ENCODE peak calls at places on chromosome 3, in seven cellular contexts. One of them, this sample, is unnamed.

GRCh38 chr3:10753964-10754363 is 62.1 kb upstream of the SLC6A11 start:
- DNase-seq in choroid plexus epithelial cell: peak; percentile 52
- DNase-seq in kidney epithelial cell: no peak
- DNase-seq in GM20000: peak; percentile 63
- DNase-seq in OCI-LY7: peak; percentile 38
- DNase-seq in foreskin fibroblast: peak; percentile 58
- DNase-seq in suprapubic skin: no peak
- DNase-seq in this sample: peak; percentile 78

GRCh38 chr3:135887220-135887619 is 78.3 kb upstream of the PPP2R3A start:
- DNase-seq in OCI-LY7: no peak
- DNase-seq in choroid plexus epithelial cell: no peak
- DNase-seq in GM20000: no peak
- DNase-seq in foreskin fibroblast: peak; percentile 84
- DNase-seq in suprapubic skin: no peak
- DNase-seq in kidney epithelial cell: peak; percentile 84
- DNase-seq in this sample: no peak

GRCh38 chr3:110579841-110580550 is 491.6 kb upstream of the NECTIN3 start:
- DNase-seq in OCI-LY7: no peak
- DNase-seq in GM20000: no peak
- DNase-seq in kidney epithelial cell: no peak
- DNase-seq in choroid plexus epithelial cell: peak; percentile 76
- DNase-seq in foreskin fibroblast: peak; percentile 85
- DNase-seq in suprapubic skin: no peak
- DNase-seq in this sample: no peak

GRCh38 chr3:42569743-42570142 is 12.0 kb downstream of the SEC22C start:
- DNase-seq in choroid plexus epithelial cell: no peak
- DNase-seq in kidney epithelial cell: no peak
- DNase-seq in foreskin fibroblast: no peak
- DNase-seq in GM20000: no peak
- DNase-seq in suprapubic skin: no peak
- DNase-seq in OCI-LY7: no peak
- DNase-seq in this sample: no peak

GRCh38 chr3:12308517-12308916 is 19.6 kb downstream of the PPARG start:
- DNase-seq in choroid plexus epithelial cell: peak; percentile 95
- DNase-seq in suprapubic skin: no peak
- DNase-seq in kidney epithelial cell: peak; percentile 83
- DNase-seq in foreskin fibroblast: peak; percentile 87
- DNase-seq in OCI-LY7: no peak
- DNase-seq in GM20000: no peak
- DNase-seq in this sample: no peak

GRCh38 chr3:106691476-106691875 is 685.8 kb upstream of the CCDC54 start:
- DNase-seq in OCI-LY7: no peak
- DNase-seq in choroid plexus epithelial cell: no peak
- DNase-seq in GM20000: no peak
- DNase-seq in suprapubic skin: no peak
- DNase-seq in kidney epithelial cell: no peak
- DNase-seq in foreskin fibroblast: no peak
- DNase-seq in this sample: no peak

GRCh38 chr3:9736831-9737230 is 5.3 kb downstream of the BRPF1 start:
- DNase-seq in kidney epithelial cell: no peak
- DNase-seq in OCI-LY7: no peak
- DNase-seq in foreskin fibroblast: peak; percentile 10
- DNase-seq in suprapubic skin: no peak
- DNase-seq in choroid plexus epithelial cell: no peak
- DNase-seq in GM20000: no peak
- DNase-seq in this sample: no peak

GRCh38 chr3:53230041-53230621 is 25.7 kb downstream of the TKT start:
- DNase-seq in choroid plexus epithelial cell: no peak
- DNase-seq in kidney epithelial cell: no peak
- DNase-seq in GM20000: no peak
- DNase-seq in suprapubic skin: no peak
- DNase-seq in foreskin fibroblast: no peak
- DNase-seq in OCI-LY7: peak; percentile 38
- DNase-seq in this sample: no peak

GRCh38 chr3:40597441-40597840 is 72.7 kb downstream of the ZNF621 start:
- DNase-seq in choroid plexus epithelial cell: peak; percentile 30
- DNase-seq in foreskin fibroblast: no peak
- DNase-seq in suprapubic skin: no peak
- DNase-seq in kidney epithelial cell: peak; percentile 21
- DNase-seq in GM20000: no peak
- DNase-seq in OCI-LY7: no peak
- DNase-seq in this sample: no peak

GRCh38 chr3:156317457-156317856 is 197.1 kb downstream of the KCNAB1 start:
- DNase-seq in foreskin fibroblast: peak; percentile 72
- DNase-seq in OCI-LY7: no peak
- DNase-seq in kidney epithelial cell: peak; percentile 51
- DNase-seq in GM20000: no peak
- DNase-seq in suprapubic skin: no peak
- DNase-seq in choroid plexus epithelial cell: peak; percentile 43
- DNase-seq in this sample: no peak

GRCh38 chr3:28682126-28682525 is 333.5 kb upstream of the AZI2 start:
- DNase-seq in foreskin fibroblast: no peak
- DNase-seq in kidney epithelial cell: no peak
- DNase-seq in suprapubic skin: no peak
- DNase-seq in choroid plexus epithelial cell: no peak
- DNase-seq in OCI-LY7: no peak
- DNase-seq in GM20000: no peak
- DNase-seq in this sample: no peak

GRCh38 chr3:135412475-135412874 is 553.1 kb upstream of the PPP2R3A start:
- DNase-seq in foreskin fibroblast: no peak
- DNase-seq in kidney epithelial cell: no peak
- DNase-seq in suprapubic skin: no peak
- DNase-seq in OCI-LY7: no peak
- DNase-seq in choroid plexus epithelial cell: no peak
- DNase-seq in GM20000: no peak
- DNase-seq in this sample: no peak

GRCh38 chr3:95759614-95760301 is 1054.6 kb upstream of the EPHA6 start:
- DNase-seq in foreskin fibroblast: no peak
- DNase-seq in choroid plexus epithelial cell: no peak
- DNase-seq in kidney epithelial cell: no peak
- DNase-seq in GM20000: no peak
- DNase-seq in OCI-LY7: no peak
- DNase-seq in suprapubic skin: no peak
- DNase-seq in this sample: no peak

GRCh38 chr3:180467177-180467576 is 134.8 kb upstream of the TTC14 start:
- DNase-seq in suprapubic skin: no peak
- DNase-seq in kidney epithelial cell: no peak
- DNase-seq in choroid plexus epithelial cell: no peak
- DNase-seq in OCI-LY7: no peak
- DNase-seq in foreskin fibroblast: no peak
- DNase-seq in GM20000: no peak
- DNase-seq in this sample: no peak

GRCh38 chr3:171420667-171421066 is 39.5 kb downstream of the TNIK start:
- DNase-seq in OCI-LY7: no peak
- DNase-seq in foreskin fibroblast: no peak
- DNase-seq in suprapubic skin: no peak
- DNase-seq in choroid plexus epithelial cell: peak; percentile 51
- DNase-seq in kidney epithelial cell: no peak
- DNase-seq in GM20000: no peak
- DNase-seq in this sample: no peak

GRCh38 chr3:178826437-178827010 is 245.1 kb downstream of the ZMAT3 start:
- DNase-seq in suprapubic skin: no peak
- DNase-seq in kidney epithelial cell: no peak
- DNase-seq in GM20000: peak; percentile 4
- DNase-seq in OCI-LY7: no peak
- DNase-seq in foreskin fibroblast: no peak
- DNase-seq in choroid plexus epithelial cell: no peak
- DNase-seq in this sample: no peak

GRCh38 chr3:123743121-123743520 is 141.0 kb downstream of the MYLK start:
- DNase-seq in kidney epithelial cell: no peak
- DNase-seq in choroid plexus epithelial cell: no peak
- DNase-seq in OCI-LY7: no peak
- DNase-seq in suprapubic skin: no peak
- DNase-seq in foreskin fibroblast: no peak
- DNase-seq in GM20000: no peak
- DNase-seq in this sample: no peak

GRCh38 chr3:14425574-14426304 is 23.3 kb downstream of the SLC6A6 start:
- DNase-seq in kidney epithelial cell: no peak
- DNase-seq in foreskin fibroblast: no peak
- DNase-seq in suprapubic skin: no peak
- DNase-seq in GM20000: no peak
- DNase-seq in OCI-LY7: peak; percentile 55
- DNase-seq in choroid plexus epithelial cell: no peak
- DNase-seq in this sample: no peak

GRCh38 chr3:42683875-42684593 is 1.3 kb upstream of the KLHL40 start:
- DNase-seq in foreskin fibroblast: peak; percentile 95
- DNase-seq in suprapubic skin: peak; percentile 89
- DNase-seq in choroid plexus epithelial cell: peak; percentile 90
- DNase-seq in GM20000: no peak
- DNase-seq in kidney epithelial cell: peak; percentile 80
- DNase-seq in OCI-LY7: no peak
- DNase-seq in this sample: peak; percentile 90

GRCh38 chr3:136860541-136860940 is 1.5 kb upstream of the NCK1 start:
- DNase-seq in suprapubic skin: no peak
- DNase-seq in kidney epithelial cell: no peak
- DNase-seq in foreskin fibroblast: peak; percentile 69
- DNase-seq in GM20000: no peak
- DNase-seq in choroid plexus epithelial cell: peak; percentile 13
- DNase-seq in OCI-LY7: peak; percentile 40
- DNase-seq in this sample: no peak

GRCh38 chr3:69560818-69561217 is 174.9 kb upstream of the FRMD4B start:
- DNase-seq in suprapubic skin: no peak
- DNase-seq in foreskin fibroblast: no peak
- DNase-seq in GM20000: no peak
- DNase-seq in OCI-LY7: no peak
- DNase-seq in choroid plexus epithelial cell: no peak
- DNase-seq in kidney epithelial cell: no peak
- DNase-seq in this sample: no peak
- TF ChIP-seq CTCF in suprapubic skin: no peak
- TF ChIP-seq CTCF in foreskin fibroblast: no peak
- TF ChIP-seq CTCF in GM20000: no peak
- TF ChIP-seq CTCF in OCI-LY7: no peak
- TF ChIP-seq CTCF in choroid plexus epithelial cell: no peak
- TF ChIP-seq CTCF in kidney epithelial cell: no peak
- TF ChIP-seq CTCF in this sample: no peak

GRCh38 chr3:125059488-125060245 is 3.9 kb upstream of the HEG1 start:
- DNase-seq in kidney epithelial cell: no peak
- DNase-seq in foreskin fibroblast: peak; percentile 44
- DNase-seq in suprapubic skin: no peak
- DNase-seq in GM20000: no peak
- DNase-seq in OCI-LY7: no peak
- DNase-seq in choroid plexus epithelial cell: peak; percentile 55
- DNase-seq in this sample: no peak
- TF ChIP-seq CTCF in kidney epithelial cell: no peak
- TF ChIP-seq CTCF in foreskin fibroblast: no peak
- TF ChIP-seq CTCF in suprapubic skin: no peak
- TF ChIP-seq CTCF in GM20000: no peak
- TF ChIP-seq CTCF in OCI-LY7: no peak
- TF ChIP-seq CTCF in choroid plexus epithelial cell: peak; percentile 39
- TF ChIP-seq CTCF in this sample: no peak

GRCh38 chr3:49675912-49676311 is 1.8 kb downstream of the APEH start:
- DNase-seq in kidney epithelial cell: no peak
- DNase-seq in suprapubic skin: no peak
- DNase-seq in GM20000: no peak
- DNase-seq in OCI-LY7: no peak
- DNase-seq in choroid plexus epithelial cell: no peak
- DNase-seq in foreskin fibroblast: no peak
- DNase-seq in this sample: no peak

GRCh38 chr3:49671291-49672288 is 2.6 kb upstream of the APEH start:
- DNase-seq in choroid plexus epithelial cell: peak; percentile 71
- DNase-seq in kidney epithelial cell: no peak
- DNase-seq in OCI-LY7: peak; percentile 78
- DNase-seq in GM20000: peak; percentile 85
- DNase-seq in foreskin fibroblast: peak; percentile 80
- DNase-seq in suprapubic skin: no peak
- DNase-seq in this sample: peak; percentile 57

GRCh38 chr3:49673131-49673714 is 928 bp upstream of the APEH start:
- DNase-seq in OCI-LY7: peak; percentile 51
- DNase-seq in kidney epithelial cell: no peak
- DNase-seq in choroid plexus epithelial cell: peak; percentile 26
- DNase-seq in suprapubic skin: peak; percentile 74
- DNase-seq in foreskin fibroblast: no peak
- DNase-seq in GM20000: no peak
- DNase-seq in this sample: peak; percentile 22

GRCh38 chr3:49674491-49674983 is 386 bp downstream of the APEH start:
- DNase-seq in suprapubic skin: peak; percentile 75
- DNase-seq in OCI-LY7: no peak
- DNase-seq in foreskin fibroblast: no peak
- DNase-seq in GM20000: no peak
- DNase-seq in choroid plexus epithelial cell: no peak
- DNase-seq in kidney epithelial cell: no peak
- DNase-seq in this sample: no peak

GRCh38 chr3:49673715-49674490 is at the start of gene APEH:
- DNase-seq in choroid plexus epithelial cell: peak; percentile 98
- DNase-seq in kidney epithelial cell: peak; percentile 93
- DNase-seq in suprapubic skin: peak; percentile 97
- DNase-seq in foreskin fibroblast: peak; percentile 98
- DNase-seq in GM20000: peak; percentile 99
- DNase-seq in OCI-LY7: peak; percentile 98
- DNase-seq in this sample: peak; percentile 99
- TF ChIP-seq CTCF in choroid plexus epithelial cell: no peak
- TF ChIP-seq CTCF in kidney epithelial cell: no peak
- TF ChIP-seq CTCF in suprapubic skin: no peak
- TF ChIP-seq CTCF in foreskin fibroblast: no peak
- TF ChIP-seq CTCF in GM20000: no peak
- TF ChIP-seq CTCF in OCI-LY7: no peak
- TF ChIP-seq CTCF in this sample: no peak

GRCh38 chr3:140206196-140207040 is 271.4 kb downstream of the CLSTN2 start:
- DNase-seq in foreskin fibroblast: peak; percentile 63
- DNase-seq in suprapubic skin: no peak
- DNase-seq in kidney epithelial cell: no peak
- DNase-seq in OCI-LY7: no peak
- DNase-seq in choroid plexus epithelial cell: peak; percentile 51
- DNase-seq in GM20000: no peak
- DNase-seq in this sample: no peak
- TF ChIP-seq CTCF in foreskin fibroblast: no peak
- TF ChIP-seq CTCF in suprapubic skin: no peak
- TF ChIP-seq CTCF in kidney epithelial cell: peak; percentile 53
- TF ChIP-seq CTCF in OCI-LY7: no peak
- TF ChIP-seq CTCF in choroid plexus epithelial cell: peak; percentile 38
- TF ChIP-seq CTCF in GM20000: no peak
- TF ChIP-seq CTCF in this sample: no peak

GRCh38 chr3:38039899-38040261 is 872 bp downstream of the DLEC1 start:
- DNase-seq in suprapubic skin: no peak
- DNase-seq in OCI-LY7: peak; percentile 14
- DNase-seq in GM20000: peak; percentile 64
- DNase-seq in foreskin fibroblast: peak; percentile 74
- DNase-seq in kidney epithelial cell: no peak
- DNase-seq in choroid plexus epithelial cell: peak; percentile 48
- DNase-seq in this sample: peak; percentile 68
- TF ChIP-seq CTCF in suprapubic skin: no peak
- TF ChIP-seq CTCF in OCI-LY7: no peak
- TF ChIP-seq CTCF in GM20000: peak; percentile 38
- TF ChIP-seq CTCF in foreskin fibroblast: peak; percentile 21
- TF ChIP-seq CTCF in kidney epithelial cell: peak; percentile 20
- TF ChIP-seq CTCF in choroid plexus epithelial cell: peak; percentile 48
- TF ChIP-seq CTCF in this sample: no peak

GRCh38 chr3:132205609-132206008 is 111.6 kb upstream of the ACP3 start:
- DNase-seq in suprapubic skin: no peak
- DNase-seq in GM20000: no peak
- DNase-seq in kidney epithelial cell: no peak
- DNase-seq in OCI-LY7: no peak
- DNase-seq in foreskin fibroblast: no peak
- DNase-seq in choroid plexus epithelial cell: no peak
- DNase-seq in this sample: no peak

GRCh38 chr3:132209860-132210259 is 107.3 kb upstream of the ACP3 start:
- DNase-seq in choroid plexus epithelial cell: no peak
- DNase-seq in GM20000: no peak
- DNase-seq in OCI-LY7: no peak
- DNase-seq in foreskin fibroblast: no peak
- DNase-seq in kidney epithelial cell: no peak
- DNase-seq in suprapubic skin: no peak
- DNase-seq in this sample: no peak

GRCh38 chr3:132211896-132212295 is 105.3 kb upstream of the ACP3 start:
- DNase-seq in suprapubic skin: no peak
- DNase-seq in choroid plexus epithelial cell: peak; percentile 43
- DNase-seq in kidney epithelial cell: no peak
- DNase-seq in OCI-LY7: no peak
- DNase-seq in GM20000: no peak
- DNase-seq in foreskin fibroblast: no peak
- DNase-seq in this sample: no peak

GRCh38 chr3:132210476-132211346 is 106.5 kb upstream of the ACP3 start:
- DNase-seq in choroid plexus epithelial cell: peak; percentile 6
- DNase-seq in OCI-LY7: peak; percentile 21
- DNase-seq in GM20000: peak; percentile 17
- DNase-seq in kidney epithelial cell: no peak
- DNase-seq in suprapubic skin: no peak
- DNase-seq in foreskin fibroblast: peak; percentile 36
- DNase-seq in this sample: no peak
- TF ChIP-seq CTCF in choroid plexus epithelial cell: peak; percentile 54
- TF ChIP-seq CTCF in OCI-LY7: peak; percentile 71
- TF ChIP-seq CTCF in GM20000: peak; percentile 59
- TF ChIP-seq CTCF in kidney epithelial cell: peak; percentile 70
- TF ChIP-seq CTCF in suprapubic skin: no peak
- TF ChIP-seq CTCF in foreskin fibroblast: peak; percentile 34
- TF ChIP-seq CTCF in this sample: no peak

This sample was measured in lower leg skin.